ENCODE peak calls at places on chromosomes 7 and 10, in five cellular contexts. Z is brain microvascular endothelial cell; B is iPS-NIHi11; G is activated CD4-positive, alpha-beta T cell treated with anti-CD3 and anti-CD28 coated beads, Interleukin-2, amount 10 ng/mL, durations not matched to agents 24 days and 14 days; X is AG20443. Y is an unnamed sample.

GRCh38 chr10:3935141-3935540 is 150.1 kb upstream of the KLF6 start:
- DNase-seq in Z (peak; percentile 92), B (no peak), G (peak; percentile 93), X (peak; percentile 90), Y (peak; percentile 20)

GRCh38 chr7:140061607-140061930 is 1.2 kb downstream of the PARP12 start:
- DNase-seq in Z (no peak), B (no peak), G (no peak), X (no peak), Y (no peak)

GRCh38 chr10:32307609-32308008 is 39.3 kb downstream of the EPC1 start:
- DNase-seq in Z (no peak), B (no peak), G (no peak), X (no peak), Y (no peak)

GRCh38 chr10:12890958-12891357 is 110.6 kb downstream of the CCDC3 start:
- DNase-seq in Z (no peak), B (no peak), G (no peak), X (no peak), Y (no peak)

GRCh38 chr7:103984050-103984449 is 5.4 kb downstream of the RELN start:
- DNase-seq in Z (no peak), B (no peak), G (no peak), X (no peak), Y (no peak)

GRCh38 chr7:32043688-32044087 is 26.5 kb downstream of the PDE1C start:
- DNase-seq in Z (peak; percentile 43), B (no peak), G (no peak), X (peak; percentile 37), Y (no peak)

GRCh38 chr7:2248984-2249694 is 7.1 kb downstream of the NUDT1 start:
- DNase-seq in Z (peak; percentile 94), B (no peak), G (peak; percentile 82), X (peak; percentile 97), Y (peak; percentile 50)

GRCh38 chr7:66430164-66430545 is 198.5 kb upstream of the KCTD7 start:
- DNase-seq in Z (no peak), B (no peak), G (no peak), X (no peak), Y (no peak)

GRCh38 chr7:79414910-79415309 is 38.6 kb downstream of the MAGI2 start:
- DNase-seq in Z (no peak), B (no peak), G (no peak), X (no peak), Y (no peak)